ENCODE peak calls at places on chromosomes 4 and X, in six cellular contexts. One of them, this sample, is unnamed.

GRCh38 chrX:97547873-97548578 is 664.3 kb downstream of the RPA4 start:
- DNase-seq in myocyte: no peak
- DNase-seq in progenitor cell of endocrine pancreas: no peak
- DNase-seq in KBM-7: no peak
- DNase-seq in NCI-H345: no peak
- DNase-seq in memory B cell: no peak
- DNase-seq in this sample: no peak

GRCh38 chr4:30716158-30716557 is 4.0 kb upstream of the PCDH7 start:
- DNase-seq in memory B cell: no peak
- DNase-seq in progenitor cell of endocrine pancreas: no peak
- DNase-seq in myocyte: peak
- DNase-seq in NCI-H345: peak
- DNase-seq in KBM-7: peak
- DNase-seq in this sample: peak

GRCh38 chr4:24736066-24736465 is 59.3 kb upstream of the SOD3 start:
- DNase-seq in progenitor cell of endocrine pancreas: no peak
- DNase-seq in NCI-H345: no peak
- DNase-seq in memory B cell: no peak
- DNase-seq in KBM-7: peak
- DNase-seq in myocyte: peak
- DNase-seq in this sample: no peak

GRCh38 chrX:22433292-22434070 is 160.8 kb downstream of the CBLL2 start:
- DNase-seq in memory B cell: no peak
- DNase-seq in progenitor cell of endocrine pancreas: no peak
- DNase-seq in KBM-7: no peak
- DNase-seq in NCI-H345: no peak
- DNase-seq in myocyte: no peak
- DNase-seq in this sample: no peak

GRCh38 chr4:84535901-84536300 is 36.8 kb upstream of the NKX6-1 start:
- DNase-seq in KBM-7: no peak
- DNase-seq in NCI-H345: no peak
- DNase-seq in myocyte: no peak
- DNase-seq in progenitor cell of endocrine pancreas: no peak
- DNase-seq in memory B cell: no peak
- DNase-seq in this sample: no peak

GRCh38 chrX:136162827-136163427 is 15.6 kb downstream of the FHL1 start:
- DNase-seq in myocyte: peak
- DNase-seq in KBM-7: peak
- DNase-seq in progenitor cell of endocrine pancreas: no peak
- DNase-seq in memory B cell: peak
- DNase-seq in NCI-H345: peak
- DNase-seq in this sample: no peak

GRCh38 chr4:169745291-169745690 is 12.5 kb downstream of the HPF1 start:
- DNase-seq in myocyte: peak
- DNase-seq in memory B cell: no peak
- DNase-seq in KBM-7: no peak
- DNase-seq in progenitor cell of endocrine pancreas: no peak
- DNase-seq in NCI-H345: no peak
- DNase-seq in this sample: no peak

GRCh38 chr4:122156819-122157218 is 4.7 kb downstream of the BLTP1 start:
- DNase-seq in progenitor cell of endocrine pancreas: no peak
- DNase-seq in myocyte: no peak
- DNase-seq in memory B cell: no peak
- DNase-seq in NCI-H345: no peak
- DNase-seq in KBM-7: no peak
- DNase-seq in this sample: no peak

GRCh38 chr4:153083447-153083921 is 120.8 kb upstream of the TRIM2 start:
- DNase-seq in memory B cell: peak
- DNase-seq in NCI-H345: peak
- DNase-seq in KBM-7: peak
- DNase-seq in progenitor cell of endocrine pancreas: no peak
- DNase-seq in myocyte: peak
- DNase-seq in this sample: peak

GRCh38 chrX:54560411-54560810 is 30.4 kb downstream of the GNL3L start:
- DNase-seq in NCI-H345: no peak
- DNase-seq in myocyte: no peak
- DNase-seq in KBM-7: no peak
- DNase-seq in memory B cell: no peak
- DNase-seq in progenitor cell of endocrine pancreas: no peak
- DNase-seq in this sample: no peak

GRCh38 chr4:124903995-124904722 is 191.6 kb upstream of the ANKRD50 start:
- DNase-seq in memory B cell: no peak
- DNase-seq in NCI-H345: peak
- DNase-seq in progenitor cell of endocrine pancreas: no peak
- DNase-seq in KBM-7: no peak
- DNase-seq in myocyte: peak
- DNase-seq in this sample: peak

GRCh38 chr4:76590847-76591281 is 155.8 kb downstream of the SHROOM3 start:
- DNase-seq in progenitor cell of endocrine pancreas: no peak
- DNase-seq in myocyte: peak
- DNase-seq in memory B cell: no peak
- DNase-seq in KBM-7: no peak
- DNase-seq in NCI-H345: no peak
- DNase-seq in this sample: no peak

GRCh38 chr4:10783351-10783750 is 98.8 kb upstream of the CLNK start:
- DNase-seq in myocyte: peak
- DNase-seq in progenitor cell of endocrine pancreas: no peak
- DNase-seq in KBM-7: no peak
- DNase-seq in NCI-H345: no peak
- DNase-seq in memory B cell: no peak
- DNase-seq in this sample: no peak

GRCh38 chr4:4602468-4602867 is 60.6 kb upstream of the STX18 start:
- DNase-seq in myocyte: no peak
- DNase-seq in memory B cell: no peak
- DNase-seq in NCI-H345: no peak
- DNase-seq in KBM-7: no peak
- DNase-seq in progenitor cell of endocrine pancreas: no peak
- DNase-seq in this sample: no peak

GRCh38 chrX:107894038-107894437 is 68.4 kb downstream of the MID2 start:
- DNase-seq in myocyte: peak
- DNase-seq in memory B cell: peak
- DNase-seq in progenitor cell of endocrine pancreas: no peak
- DNase-seq in KBM-7: peak
- DNase-seq in NCI-H345: peak
- DNase-seq in this sample: peak

GRCh38 chr4:123709336-123709735 is 312.7 kb downstream of the SPRY1 start:
- DNase-seq in NCI-H345: no peak
- DNase-seq in myocyte: no peak
- DNase-seq in KBM-7: no peak
- DNase-seq in progenitor cell of endocrine pancreas: no peak
- DNase-seq in memory B cell: no peak
- DNase-seq in this sample: no peak

GRCh38 chr4:186726440-186727148 is 2.9 kb upstream of the FAT1 start:
- DNase-seq in KBM-7: peak
- DNase-seq in NCI-H345: peak
- DNase-seq in myocyte: peak
- DNase-seq in memory B cell: no peak
- DNase-seq in progenitor cell of endocrine pancreas: peak
- DNase-seq in this sample: peak

GRCh38 chrX:138487866-138488265 is 223.7 kb downstream of the FGF13 start:
- DNase-seq in KBM-7: no peak
- DNase-seq in NCI-H345: no peak
- DNase-seq in memory B cell: no peak
- DNase-seq in progenitor cell of endocrine pancreas: no peak
- DNase-seq in myocyte: no peak
- DNase-seq in this sample: no peak

GRCh38 chr4:113449407-113449974 is 312.0 kb downstream of the CAMK2D start:
- DNase-seq in memory B cell: no peak
- DNase-seq in KBM-7: no peak
- DNase-seq in progenitor cell of endocrine pancreas: no peak
- DNase-seq in myocyte: no peak
- DNase-seq in NCI-H345: no peak
- DNase-seq in this sample: no peak

GRCh38 chr4:39565925-39566630 is 38.8 kb upstream of the UGDH start:
- DNase-seq in KBM-7: no peak
- DNase-seq in progenitor cell of endocrine pancreas: no peak
- DNase-seq in memory B cell: no peak
- DNase-seq in NCI-H345: no peak
- DNase-seq in myocyte: peak
- DNase-seq in this sample: no peak

GRCh38 chr4:54683616-54684346 is 26.0 kb downstream of the KIT start:
- DNase-seq in memory B cell: peak
- DNase-seq in NCI-H345: no peak
- DNase-seq in progenitor cell of endocrine pancreas: no peak
- DNase-seq in KBM-7: peak
- DNase-seq in myocyte: peak
- DNase-seq in this sample: no peak

GRCh38 chr4:13700196-13701140 is 72.9 kb upstream of the BOD1L1 start:
- DNase-seq in NCI-H345: no peak
- DNase-seq in progenitor cell of endocrine pancreas: no peak
- DNase-seq in KBM-7: no peak
- DNase-seq in memory B cell: no peak
- DNase-seq in myocyte: no peak
- DNase-seq in this sample: no peak

GRCh38 chrX:153061732-153062131 is 5.5 kb downstream of the PNMA3 start:
- DNase-seq in NCI-H345: no peak
- DNase-seq in myocyte: peak
- DNase-seq in KBM-7: no peak
- DNase-seq in progenitor cell of endocrine pancreas: no peak
- DNase-seq in memory B cell: no peak
- DNase-seq in this sample: no peak

GRCh38 chrX:123424546-123424945 is 240.5 kb downstream of the GRIA3 start:
- DNase-seq in progenitor cell of endocrine pancreas: no peak
- DNase-seq in KBM-7: no peak
- DNase-seq in NCI-H345: no peak
- DNase-seq in myocyte: peak
- DNase-seq in memory B cell: no peak
- DNase-seq in this sample: no peak

GRCh38 chr4:151339472-151339871 is 14.1 kb upstream of the SH3D19 start:
- DNase-seq in KBM-7: no peak
- DNase-seq in progenitor cell of endocrine pancreas: no peak
- DNase-seq in NCI-H345: no peak
- DNase-seq in memory B cell: no peak
- DNase-seq in myocyte: no peak
- DNase-seq in this sample: no peak

GRCh38 chrX:123899701-123900100 is 39.8 kb downstream of the XIAP start:
- DNase-seq in memory B cell: no peak
- DNase-seq in KBM-7: no peak
- DNase-seq in progenitor cell of endocrine pancreas: no peak
- DNase-seq in myocyte: peak
- DNase-seq in NCI-H345: no peak
- DNase-seq in this sample: no peak

GRCh38 chr4:102638621-102639020 is 122.1 kb downstream of the MANBA start:
- DNase-seq in NCI-H345: no peak
- DNase-seq in memory B cell: no peak
- DNase-seq in progenitor cell of endocrine pancreas: no peak
- DNase-seq in KBM-7: no peak
- DNase-seq in myocyte: no peak
- DNase-seq in this sample: no peak

This sample was measured in NCI-H1092 treated with DMSO at 0.1 percent for 48 hours.